ENCODE peak calls at places on chromosomes 1 and 21, in ten cellular contexts. One of them, this sample, is unnamed.

GRCh38 chr1:119974013-119974412 is 77.7 kb upstream of the ADAM30 start:
- DNase-seq in activated CD4-positive, alpha-beta T cell treated with anti-CD3 and anti-CD28 coated beads, Interleukin-2, amount 50 U/mL, for 1 hour: no peak
- DNase-seq in IMR-90: no peak
- DNase-seq in GDM1: no peak
- DNase-seq in A172: no peak
- DNase-seq in T-helper 9 cell: no peak
- DNase-seq in heart right ventricle: no peak
- DNase-seq in HCT116: no peak
- DNase-seq in CD4-positive, CD25-positive, alpha-beta regulatory T cell: no peak
- DNase-seq in activated T-helper 9 cell treated with anti-CD3 and anti-CD28 coated beads, Interleukin-2, amount 50 U/mL, for 16 hours: no peak
- DNase-seq in this sample: no peak

GRCh38 chr1:53890522-53890941 is 935 bp upstream of the YIPF1 start:
- DNase-seq in activated CD4-positive, alpha-beta T cell treated with anti-CD3 and anti-CD28 coated beads, Interleukin-2, amount 50 U/mL, for 1 hour: no peak
- DNase-seq in A172: no peak
- DNase-seq in HCT116: no peak
- DNase-seq in activated T-helper 9 cell treated with anti-CD3 and anti-CD28 coated beads, Interleukin-2, amount 50 U/mL, for 16 hours: no peak
- DNase-seq in heart right ventricle: no peak
- DNase-seq in CD4-positive, CD25-positive, alpha-beta regulatory T cell: no peak
- DNase-seq in GDM1: no peak
- DNase-seq in T-helper 9 cell: no peak
- DNase-seq in IMR-90: no peak
- DNase-seq in this sample: no peak

GRCh38 chr1:28027660-28028059 is 60.8 kb downstream of the EYA3 start:
- DNase-seq in IMR-90: no peak
- DNase-seq in activated T-helper 9 cell treated with anti-CD3 and anti-CD28 coated beads, Interleukin-2, amount 50 U/mL, for 16 hours: no peak
- DNase-seq in GDM1: no peak
- DNase-seq in A172: no peak
- DNase-seq in heart right ventricle: no peak
- DNase-seq in CD4-positive, CD25-positive, alpha-beta regulatory T cell: no peak
- DNase-seq in activated CD4-positive, alpha-beta T cell treated with anti-CD3 and anti-CD28 coated beads, Interleukin-2, amount 50 U/mL, for 1 hour: no peak
- DNase-seq in HCT116: no peak
- DNase-seq in T-helper 9 cell: no peak
- DNase-seq in this sample: no peak

GRCh38 chr1:39048745-39049370 is 22.7 kb downstream of the NDUFS5 start:
- DNase-seq in activated T-helper 9 cell treated with anti-CD3 and anti-CD28 coated beads, Interleukin-2, amount 50 U/mL, for 16 hours: no peak
- DNase-seq in CD4-positive, CD25-positive, alpha-beta regulatory T cell: no peak
- DNase-seq in heart right ventricle: no peak
- DNase-seq in HCT116: no peak
- DNase-seq in T-helper 9 cell: no peak
- DNase-seq in A172: no peak
- DNase-seq in activated CD4-positive, alpha-beta T cell treated with anti-CD3 and anti-CD28 coated beads, Interleukin-2, amount 50 U/mL, for 1 hour: no peak
- DNase-seq in IMR-90: no peak
- DNase-seq in GDM1: no peak
- DNase-seq in this sample: no peak

GRCh38 chr1:224579526-224579925 is 36.6 kb upstream of the CNIH3 start:
- DNase-seq in T-helper 9 cell: no peak
- DNase-seq in activated CD4-positive, alpha-beta T cell treated with anti-CD3 and anti-CD28 coated beads, Interleukin-2, amount 50 U/mL, for 1 hour: no peak
- DNase-seq in activated T-helper 9 cell treated with anti-CD3 and anti-CD28 coated beads, Interleukin-2, amount 50 U/mL, for 16 hours: no peak
- DNase-seq in A172: no peak
- DNase-seq in HCT116: no peak
- DNase-seq in GDM1: no peak
- DNase-seq in CD4-positive, CD25-positive, alpha-beta regulatory T cell: no peak
- DNase-seq in IMR-90: peak; percentile 76
- DNase-seq in heart right ventricle: no peak
- DNase-seq in this sample: no peak

GRCh38 chr1:163540727-163541126 is 219.0 kb downstream of the NUF2 start:
- DNase-seq in HCT116: no peak
- DNase-seq in A172: no peak
- DNase-seq in T-helper 9 cell: no peak
- DNase-seq in activated T-helper 9 cell treated with anti-CD3 and anti-CD28 coated beads, Interleukin-2, amount 50 U/mL, for 16 hours: no peak
- DNase-seq in GDM1: no peak
- DNase-seq in activated CD4-positive, alpha-beta T cell treated with anti-CD3 and anti-CD28 coated beads, Interleukin-2, amount 50 U/mL, for 1 hour: no peak
- DNase-seq in heart right ventricle: no peak
- DNase-seq in IMR-90: no peak
- DNase-seq in CD4-positive, CD25-positive, alpha-beta regulatory T cell: no peak
- DNase-seq in this sample: no peak

GRCh38 chr1:228923973-228924766 is 188.9 kb downstream of the RHOU start:
- DNase-seq in activated CD4-positive, alpha-beta T cell treated with anti-CD3 and anti-CD28 coated beads, Interleukin-2, amount 50 U/mL, for 1 hour: no peak
- DNase-seq in CD4-positive, CD25-positive, alpha-beta regulatory T cell: no peak
- DNase-seq in GDM1: no peak
- DNase-seq in heart right ventricle: no peak
- DNase-seq in activated T-helper 9 cell treated with anti-CD3 and anti-CD28 coated beads, Interleukin-2, amount 50 U/mL, for 16 hours: no peak
- DNase-seq in A172: no peak
- DNase-seq in T-helper 9 cell: no peak
- DNase-seq in IMR-90: peak; percentile 72
- DNase-seq in HCT116: no peak
- DNase-seq in this sample: no peak

GRCh38 chr1:226821719-226822085 is 48.7 kb upstream of the PSEN2 start:
- DNase-seq in IMR-90: peak; percentile 72
- DNase-seq in activated CD4-positive, alpha-beta T cell treated with anti-CD3 and anti-CD28 coated beads, Interleukin-2, amount 50 U/mL, for 1 hour: no peak
- DNase-seq in T-helper 9 cell: no peak
- DNase-seq in CD4-positive, CD25-positive, alpha-beta regulatory T cell: no peak
- DNase-seq in HCT116: no peak
- DNase-seq in GDM1: no peak
- DNase-seq in activated T-helper 9 cell treated with anti-CD3 and anti-CD28 coated beads, Interleukin-2, amount 50 U/mL, for 16 hours: no peak
- DNase-seq in heart right ventricle: no peak
- DNase-seq in A172: peak; percentile 29
- DNase-seq in this sample: no peak

GRCh38 chr1:92960395-92961130 is 699 bp downstream of the DIPK1A start:
- DNase-seq in GDM1: peak; percentile 33
- DNase-seq in T-helper 9 cell: peak; percentile 50
- DNase-seq in heart right ventricle: peak; percentile 68
- DNase-seq in A172: peak; percentile 58
- DNase-seq in activated CD4-positive, alpha-beta T cell treated with anti-CD3 and anti-CD28 coated beads, Interleukin-2, amount 50 U/mL, for 1 hour: peak; percentile 55
- DNase-seq in CD4-positive, CD25-positive, alpha-beta regulatory T cell: peak; percentile 48
- DNase-seq in activated T-helper 9 cell treated with anti-CD3 and anti-CD28 coated beads, Interleukin-2, amount 50 U/mL, for 16 hours: peak; percentile 53
- DNase-seq in HCT116: peak; percentile 70
- DNase-seq in IMR-90: peak; percentile 82
- DNase-seq in this sample: peak; percentile 50

GRCh38 chr1:205612104-205612503 is 19.7 kb downstream of the ELK4 start:
- DNase-seq in T-helper 9 cell: no peak
- DNase-seq in HCT116: no peak
- DNase-seq in A172: no peak
- DNase-seq in activated CD4-positive, alpha-beta T cell treated with anti-CD3 and anti-CD28 coated beads, Interleukin-2, amount 50 U/mL, for 1 hour: no peak
- DNase-seq in CD4-positive, CD25-positive, alpha-beta regulatory T cell: no peak
- DNase-seq in heart right ventricle: no peak
- DNase-seq in GDM1: no peak
- DNase-seq in IMR-90: no peak
- DNase-seq in activated T-helper 9 cell treated with anti-CD3 and anti-CD28 coated beads, Interleukin-2, amount 50 U/mL, for 16 hours: no peak
- DNase-seq in this sample: no peak

GRCh38 chr1:6612641-6613360 is 730 bp upstream of the PHF13 start:
- DNase-seq in heart right ventricle: peak; percentile 56
- DNase-seq in activated T-helper 9 cell treated with anti-CD3 and anti-CD28 coated beads, Interleukin-2, amount 50 U/mL, for 16 hours: no peak
- DNase-seq in activated CD4-positive, alpha-beta T cell treated with anti-CD3 and anti-CD28 coated beads, Interleukin-2, amount 50 U/mL, for 1 hour: no peak
- DNase-seq in GDM1: no peak
- DNase-seq in HCT116: no peak
- DNase-seq in IMR-90: peak; percentile 39
- DNase-seq in A172: peak; percentile 15
- DNase-seq in CD4-positive, CD25-positive, alpha-beta regulatory T cell: no peak
- DNase-seq in T-helper 9 cell: peak; percentile 27
- DNase-seq in this sample: no peak

GRCh38 chr1:154441241-154441888 is 36.2 kb downstream of the IL6R start:
- DNase-seq in CD4-positive, CD25-positive, alpha-beta regulatory T cell: no peak
- DNase-seq in HCT116: no peak
- DNase-seq in activated T-helper 9 cell treated with anti-CD3 and anti-CD28 coated beads, Interleukin-2, amount 50 U/mL, for 16 hours: no peak
- DNase-seq in A172: no peak
- DNase-seq in T-helper 9 cell: no peak
- DNase-seq in IMR-90: no peak
- DNase-seq in heart right ventricle: no peak
- DNase-seq in activated CD4-positive, alpha-beta T cell treated with anti-CD3 and anti-CD28 coated beads, Interleukin-2, amount 50 U/mL, for 1 hour: no peak
- DNase-seq in GDM1: no peak
- DNase-seq in this sample: no peak

GRCh38 chr1:237012789-237013383 is 8.6 kb upstream of the MT1HL1 start:
- DNase-seq in IMR-90: no peak
- DNase-seq in activated CD4-positive, alpha-beta T cell treated with anti-CD3 and anti-CD28 coated beads, Interleukin-2, amount 50 U/mL, for 1 hour: no peak
- DNase-seq in HCT116: no peak
- DNase-seq in activated T-helper 9 cell treated with anti-CD3 and anti-CD28 coated beads, Interleukin-2, amount 50 U/mL, for 16 hours: no peak
- DNase-seq in A172: peak; percentile 78
- DNase-seq in heart right ventricle: peak; percentile 71
- DNase-seq in GDM1: no peak
- DNase-seq in T-helper 9 cell: no peak
- DNase-seq in CD4-positive, CD25-positive, alpha-beta regulatory T cell: no peak
- DNase-seq in this sample: no peak

GRCh38 chr1:232570007-232570406 is 59.9 kb downstream of the SIPA1L2 start:
- DNase-seq in IMR-90: peak; percentile 22
- DNase-seq in A172: no peak
- DNase-seq in activated CD4-positive, alpha-beta T cell treated with anti-CD3 and anti-CD28 coated beads, Interleukin-2, amount 50 U/mL, for 1 hour: no peak
- DNase-seq in heart right ventricle: no peak
- DNase-seq in HCT116: no peak
- DNase-seq in CD4-positive, CD25-positive, alpha-beta regulatory T cell: no peak
- DNase-seq in T-helper 9 cell: no peak
- DNase-seq in GDM1: no peak
- DNase-seq in activated T-helper 9 cell treated with anti-CD3 and anti-CD28 coated beads, Interleukin-2, amount 50 U/mL, for 16 hours: no peak
- DNase-seq in this sample: no peak

GRCh38 chr1:64124751-64125445 is 78.5 kb upstream of the UBE2U start:
- DNase-seq in heart right ventricle: no peak
- DNase-seq in HCT116: no peak
- DNase-seq in GDM1: no peak
- DNase-seq in T-helper 9 cell: no peak
- DNase-seq in IMR-90: no peak
- DNase-seq in activated T-helper 9 cell treated with anti-CD3 and anti-CD28 coated beads, Interleukin-2, amount 50 U/mL, for 16 hours: no peak
- DNase-seq in CD4-positive, CD25-positive, alpha-beta regulatory T cell: no peak
- DNase-seq in A172: no peak
- DNase-seq in activated CD4-positive, alpha-beta T cell treated with anti-CD3 and anti-CD28 coated beads, Interleukin-2, amount 50 U/mL, for 1 hour: no peak
- DNase-seq in this sample: no peak

GRCh38 chr21:44817914-44818635 is at the start of gene SUMO3:
- DNase-seq in HCT116: no peak
- DNase-seq in IMR-90: peak; percentile 76
- DNase-seq in activated CD4-positive, alpha-beta T cell treated with anti-CD3 and anti-CD28 coated beads, Interleukin-2, amount 50 U/mL, for 1 hour: peak; percentile 81
- DNase-seq in A172: peak; percentile 40
- DNase-seq in CD4-positive, CD25-positive, alpha-beta regulatory T cell: peak; percentile 78
- DNase-seq in GDM1: peak; percentile 84
- DNase-seq in heart right ventricle: peak; percentile 78
- DNase-seq in activated T-helper 9 cell treated with anti-CD3 and anti-CD28 coated beads, Interleukin-2, amount 50 U/mL, for 16 hours: peak; percentile 80
- DNase-seq in T-helper 9 cell: peak; percentile 76
- DNase-seq in this sample: peak; percentile 79

GRCh38 chr1:2459757-2460156 is 16.3 kb upstream of the PLCH2 start:
- DNase-seq in IMR-90: peak; percentile 73
- DNase-seq in heart right ventricle: peak; percentile 40
- DNase-seq in CD4-positive, CD25-positive, alpha-beta regulatory T cell: no peak
- DNase-seq in A172: no peak
- DNase-seq in activated CD4-positive, alpha-beta T cell treated with anti-CD3 and anti-CD28 coated beads, Interleukin-2, amount 50 U/mL, for 1 hour: no peak
- DNase-seq in HCT116: no peak
- DNase-seq in GDM1: no peak
- DNase-seq in T-helper 9 cell: no peak
- DNase-seq in activated T-helper 9 cell treated with anti-CD3 and anti-CD28 coated beads, Interleukin-2, amount 50 U/mL, for 16 hours: no peak
- DNase-seq in this sample: no peak

GRCh38 chr21:37557261-37557950 is 190.8 kb downstream of the DYRK1A start:
- DNase-seq in A172: no peak
- DNase-seq in GDM1: no peak
- DNase-seq in activated CD4-positive, alpha-beta T cell treated with anti-CD3 and anti-CD28 coated beads, Interleukin-2, amount 50 U/mL, for 1 hour: no peak
- DNase-seq in activated T-helper 9 cell treated with anti-CD3 and anti-CD28 coated beads, Interleukin-2, amount 50 U/mL, for 16 hours: no peak
- DNase-seq in HCT116: no peak
- DNase-seq in heart right ventricle: no peak
- DNase-seq in IMR-90: no peak
- DNase-seq in CD4-positive, CD25-positive, alpha-beta regulatory T cell: no peak
- DNase-seq in T-helper 9 cell: no peak
- DNase-seq in this sample: no peak

GRCh38 chr1:39539252-39539790 is 37.3 kb downstream of the PABPC4 start:
- DNase-seq in HCT116: peak; percentile 49
- DNase-seq in activated CD4-positive, alpha-beta T cell treated with anti-CD3 and anti-CD28 coated beads, Interleukin-2, amount 50 U/mL, for 1 hour: peak; percentile 20
- DNase-seq in CD4-positive, CD25-positive, alpha-beta regulatory T cell: no peak
- DNase-seq in A172: peak; percentile 79
- DNase-seq in GDM1: peak; percentile 17
- DNase-seq in IMR-90: peak; percentile 72
- DNase-seq in T-helper 9 cell: peak; percentile 12
- DNase-seq in activated T-helper 9 cell treated with anti-CD3 and anti-CD28 coated beads, Interleukin-2, amount 50 U/mL, for 16 hours: no peak
- DNase-seq in heart right ventricle: peak; percentile 70
- DNase-seq in this sample: peak; percentile 10

GRCh38 chr1:112514901-112515300 is 6.1 kb downstream of the WNT2B start:
- DNase-seq in GDM1: no peak
- DNase-seq in activated T-helper 9 cell treated with anti-CD3 and anti-CD28 coated beads, Interleukin-2, amount 50 U/mL, for 16 hours: no peak
- DNase-seq in IMR-90: no peak
- DNase-seq in T-helper 9 cell: no peak
- DNase-seq in HCT116: no peak
- DNase-seq in activated CD4-positive, alpha-beta T cell treated with anti-CD3 and anti-CD28 coated beads, Interleukin-2, amount 50 U/mL, for 1 hour: no peak
- DNase-seq in heart right ventricle: no peak
- DNase-seq in A172: no peak
- DNase-seq in CD4-positive, CD25-positive, alpha-beta regulatory T cell: no peak
- DNase-seq in this sample: no peak

GRCh38 chr1:145982010-145982723 is 14.2 kb downstream of the TXNIP start:
- DNase-seq in T-helper 9 cell: no peak
- DNase-seq in activated CD4-positive, alpha-beta T cell treated with anti-CD3 and anti-CD28 coated beads, Interleukin-2, amount 50 U/mL, for 1 hour: no peak
- DNase-seq in activated T-helper 9 cell treated with anti-CD3 and anti-CD28 coated beads, Interleukin-2, amount 50 U/mL, for 16 hours: no peak
- DNase-seq in IMR-90: no peak
- DNase-seq in heart right ventricle: peak; percentile 74
- DNase-seq in CD4-positive, CD25-positive, alpha-beta regulatory T cell: no peak
- DNase-seq in GDM1: no peak
- DNase-seq in A172: no peak
- DNase-seq in HCT116: no peak
- DNase-seq in this sample: no peak

This sample was measured in T follicular helper cell.